ENCODE peak calls at places on chromosomes 5 and 9, in eight cellular contexts. T is HCT116, J is IMR-90, D is left ventricle myocardium inferior, B is fibroblast of lung, M is PC-3, K is pancreas, A is suprapubic skin. P is an unnamed sample. For H3K4me1 and H3K27me3, the result is how much of the 10 kb centered on the place peaks cover.

GRCh38 chr5:171521679-171522078 is 102.2 kb downstream of the FGF18 start:
- DNase-seq in T (no peak), J (no peak), D (no peak), B (no peak), M (peak), K (no peak), A (no peak), P (no peak)

GRCh38 chr5:146643805-146644204 is 127.8 kb upstream of the GPR151 start:
- DNase-seq in T (no peak), J (no peak), D (no peak), B (no peak), M (no peak), K (no peak), A (no peak), P (no peak)

GRCh38 chr9:2166219-2166618 is 151.1 kb downstream of the SMARCA2 start:
- DNase-seq in T (no peak), J (no peak), D (no peak), B (no peak), M (no peak), K (no peak), A (no peak), P (no peak)

GRCh38 chr9:36078047-36078446 is 41.3 kb downstream of the RECK start:
- DNase-seq in T (no peak), J (no peak), D (no peak), B (no peak), M (no peak), K (no peak), A (no peak), P (no peak)

GRCh38 chr5:5316333-5316732 is 106.1 kb upstream of the ICE1 start:
- DNase-seq in T (no peak), J (no peak), D (no peak), B (peak), M (no peak), K (no peak), A (no peak), P (no peak)

GRCh38 chr5:59174248-59174844 is 591.5 kb downstream of the RAB3C start:
- DNase-seq in T (peak), J (peak), D (no peak), B (peak), M (peak), K (no peak), A (no peak), P (no peak)

GRCh38 chr5:16076657-16077056 is 102.9 kb downstream of the MARCHF11 start:
- DNase-seq in T (no peak), J (no peak), D (no peak), B (no peak), M (no peak), K (no peak), A (no peak), P (no peak)

GRCh38 chr9:13034696-13035006 is 244.8 kb downstream of the MPDZ start:
- DNase-seq in T (no peak), J (no peak), D (no peak), B (no peak), M (no peak), K (no peak), A (no peak), P (no peak)

GRCh38 chr5:153640293-153640692 is 149.8 kb downstream of the GRIA1 start:
- DNase-seq in T (no peak), J (no peak), D (no peak), B (no peak), M (no peak), K (no peak), A (no peak), P (no peak)

GRCh38 chr9:97501177-97501971 is at the start of gene TMOD1:
- DNase-seq in T (peak), J (peak), D (peak), B (peak), M (peak), K (peak), A (peak), P (no peak)

GRCh38 chr5:151178779-151179488 is 21.4 kb upstream of the ANXA6 start:
- DNase-seq in T (no peak), J (no peak), D (no peak), B (no peak), M (no peak), K (no peak), A (peak), P (peak)

GRCh38 chr5:127068771-127069330 is 4.5 kb downstream of the C5orf63 start:
- DNase-seq in T (no peak), J (peak), D (peak), B (peak), M (peak), K (no peak), A (no peak), P (no peak)

GRCh38 chr9:99637640-99638039 is 184.0 kb upstream of the NR4A3 start:
- DNase-seq in T (no peak), J (no peak), D (no peak), B (no peak), M (no peak), K (no peak), A (no peak), P (no peak)

GRCh38 chr9:19650292-19650691 is 138.5 kb downstream of the SLC24A2 start:
- DNase-seq in T (no peak), J (no peak), D (no peak), B (no peak), M (no peak), K (no peak), A (no peak), P (no peak)

GRCh38 chr5:55850839-55851674 is at the start of gene IL31RA:
- DNase-seq in T (peak), J (peak), D (no peak), B (peak), M (peak), K (no peak), A (no peak), P (no peak)

DNA sequence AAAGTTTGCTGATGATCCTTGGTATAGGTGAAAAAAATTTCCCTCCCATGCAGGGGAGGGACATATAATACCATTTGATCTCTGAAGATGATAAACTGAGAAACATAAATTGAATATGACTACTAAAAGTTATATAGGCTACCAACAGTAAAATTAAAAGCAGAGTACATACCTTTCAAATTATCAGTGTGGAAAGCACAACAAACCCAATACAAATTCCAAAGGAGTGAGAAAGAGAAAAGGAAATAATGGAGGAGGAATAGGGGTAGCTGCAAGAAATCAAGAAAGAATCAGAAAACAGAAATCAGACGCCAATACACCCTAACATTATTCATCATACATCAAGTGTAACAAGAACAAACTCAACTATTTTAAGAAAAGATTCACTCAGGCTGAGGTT is 17.7 kb downstream of the GNAQ start:
- DNase-seq in T (no peak), J (no peak), D (no peak), B (peak), M (no peak), K (no peak), A (no peak), P (no peak)
- H3K4me1 ChIP-seq in T (under half), J (under half), D (under half), B (under half), M (under half), K (under half), A (under half), P (under half)

DNA sequence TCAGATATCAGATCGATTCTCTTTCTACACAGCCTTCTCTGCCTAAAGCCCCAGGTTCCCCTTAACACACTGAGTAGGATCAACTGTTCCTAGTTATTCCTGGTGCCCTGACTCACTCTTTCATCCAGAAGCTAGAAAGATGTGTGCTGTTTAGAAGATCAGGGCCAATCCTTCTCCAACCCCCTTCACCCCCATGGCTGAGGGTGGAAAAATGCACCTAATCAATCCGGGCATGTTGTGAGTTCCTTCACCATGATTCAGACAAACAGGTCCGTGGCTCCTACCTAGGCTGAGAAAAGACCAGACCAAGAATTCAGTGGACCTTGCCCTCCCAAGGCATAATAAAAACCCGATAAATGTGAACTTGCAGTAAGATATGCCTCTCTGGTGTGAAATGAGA is 85.4 kb upstream of the EQTN start:
- DNase-seq in T (no peak), J (no peak), D (no peak), B (no peak), M (no peak), K (no peak), A (no peak), P (no peak)
- H3K27me3 ChIP-seq in T (under half), J (under half), D (under half), B (under half), M (under half), K (under half), A (under half), P (under half)

DNA sequence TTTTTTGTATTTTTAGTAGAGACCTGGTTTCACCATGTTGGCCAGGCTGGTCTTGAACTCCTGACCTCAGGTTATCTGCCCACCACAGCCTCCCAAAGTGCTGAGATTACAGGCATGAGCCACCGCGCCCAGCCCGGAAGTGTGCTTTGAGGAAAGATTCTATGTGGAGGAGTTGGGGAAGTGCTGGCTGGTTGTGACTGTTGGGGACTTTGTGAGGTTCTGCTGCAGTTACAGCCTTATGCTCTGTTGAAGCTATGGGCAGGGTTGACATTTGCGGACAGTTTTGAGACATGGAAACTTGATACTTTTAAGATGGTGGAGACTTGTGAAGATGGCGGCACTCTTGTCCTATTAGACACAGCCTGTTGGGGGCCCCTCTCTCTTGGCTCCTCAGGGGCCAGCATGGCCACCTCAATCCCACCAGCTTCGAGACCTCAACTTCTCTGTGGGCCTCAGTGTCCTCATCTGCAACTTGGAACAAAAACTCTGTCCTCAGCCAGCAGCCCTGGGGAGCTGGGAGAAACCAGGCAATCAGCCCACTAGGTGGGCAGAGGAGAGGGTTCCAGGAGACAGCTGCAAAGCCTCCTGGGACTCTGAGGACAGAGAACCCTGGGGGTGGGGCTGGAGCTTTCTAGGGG is 24.9 kb downstream of the C9orf50 start:
- DNase-seq in T (no peak), J (no peak), D (no peak), B (no peak), M (no peak), K (peak), A (peak), P (no peak)
- H3K27ac ChIP-seq in T (peak), J (no peak), D (peak), B (no peak), M (no peak), K (no peak), A (no peak), P (peak)

GRCh38 chr5:131279209-131279608 is 15.4 kb downstream of the CDC42SE2 start:
- DNase-seq in T (no peak), J (no peak), D (no peak), B (no peak), M (no peak), K (no peak), A (no peak), P (no peak)

GRCh38 chr5:131281868-131282234 is 18.0 kb downstream of the CDC42SE2 start:
- DNase-seq in T (no peak), J (no peak), D (no peak), B (no peak), M (no peak), K (no peak), A (no peak), P (no peak)

GRCh38 chr5:131281133-131281867 is 17.4 kb downstream of the CDC42SE2 start:
- DNase-seq in T (no peak), J (peak), D (no peak), B (peak), M (peak), K (no peak), A (no peak), P (no peak)

GRCh38 chr5:131280417-131280816 is 16.6 kb downstream of the CDC42SE2 start:
- DNase-seq in T (no peak), J (no peak), D (no peak), B (no peak), M (no peak), K (no peak), A (no peak), P (no peak)

DNA sequence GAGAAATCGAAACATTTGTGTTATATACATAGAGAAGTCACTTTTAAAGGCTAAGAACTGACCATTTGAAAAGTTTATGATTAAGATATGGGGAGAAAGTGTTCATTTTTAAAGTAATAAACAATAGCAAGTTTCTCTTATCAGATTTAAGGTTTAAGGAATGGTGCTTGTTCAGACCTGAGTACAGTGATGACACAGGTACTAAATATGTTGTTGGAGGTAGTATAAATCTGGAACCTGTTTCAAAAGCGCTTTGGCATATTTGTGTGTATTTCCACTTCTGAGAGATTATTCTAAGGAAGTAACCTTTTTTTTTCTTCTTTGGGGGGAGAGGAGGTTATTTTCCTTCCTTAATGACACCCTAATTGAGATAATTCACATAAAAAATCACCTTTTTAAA is 18.4 kb downstream of the CDC42SE2 start:
- DNase-seq in T (no peak), J (no peak), D (no peak), B (peak), M (peak), K (no peak), A (no peak), P (no peak)
- H3K4me1 ChIP-seq in T (under half), J (under half), D (under half), B (under half), M (under half), K (under half), A (under half), P (under half)

GRCh38 chr5:168899264-168899663 is 320.1 kb upstream of the PANK3 start:
- DNase-seq in T (no peak), J (no peak), D (no peak), B (no peak), M (no peak), K (no peak), A (no peak), P (no peak)
- H3K27me3 ChIP-seq in T (half or more), J (under half), D (under half), B (under half), M (half or more), K (under half), A (under half), P (under half)

P was measured in right atrium auricular region.